ENCODE peak calls at places on chromosome 7, in nine cellular contexts. R, J, F, N, M, T, Z, C and V are unnamed samples.

GRCh38 chr7:81925530-81925929 is 155.7 kb upstream of the HGF start:
- DNase-seq in M (no peak), R (no peak), N (no peak), T (no peak), J (no peak), C (no peak), F (no peak), Z (no peak), V (no peak)

GRCh38 chr7:71559214-71559613 is 427.3 kb downstream of the GALNT17 start:
- DNase-seq in F (no peak), M (no peak), J (no peak), N (no peak), C (no peak), T (no peak), Z (no peak), R (no peak), V (no peak)

GRCh38 chr7:24723178-24723530 is 34.1 kb downstream of the GSDME start:
- DNase-seq in F (no peak), R (no peak), Z (no peak), N (no peak), T (no peak), C (no peak), M (no peak), J (no peak), V (no peak)

GRCh38 chr7:77550586-77550985 is 13.5 kb downstream of the PTPN12 start:
- DNase-seq in F (no peak), R (no peak), Z (no peak), M (no peak), C (peak; percentile 82), T (no peak), J (no peak), N (no peak), V (peak; percentile 43)

GRCh38 chr7:81690251-81690650 is 79.6 kb downstream of the HGF start:
- DNase-seq in J (no peak), Z (no peak), R (peak; percentile 4), N (no peak), M (no peak), F (no peak), T (no peak), C (peak; percentile 52), V (peak; percentile 21)

GRCh38 chr7:3446786-3447185 is 145.7 kb downstream of the SDK1 start:
- DNase-seq in J (no peak), Z (no peak), R (no peak), M (no peak), F (no peak), T (no peak), C (no peak), N (peak; percentile 0), V (peak; percentile 11)

GRCh38 chr7:142438235-142438922 is 180.5 kb upstream of the PRSS58 start:
- DNase-seq in C (peak; percentile 56), Z (no peak), R (no peak), N (peak; percentile 87), T (peak; percentile 76), F (peak; percentile 43), M (peak; percentile 15), J (no peak), V (peak; percentile 47)

GRCh38 chr7:107486041-107486440 is 16.2 kb downstream of the GPR22 start:
- DNase-seq in T (no peak), R (no peak), Z (no peak), C (no peak), N (peak; percentile 4), F (no peak), J (no peak), M (no peak), V (no peak)

GRCh38 chr7:41190615-41191014 is 512.3 kb downstream of the INHBA start:
- DNase-seq in Z (no peak), T (no peak), M (no peak), J (no peak), C (no peak), N (peak; percentile 44), F (no peak), R (no peak), V (no peak)

GRCh38 chr7:142711722-142712616 is 37.3 kb upstream of the PRSS1 start:
- DNase-seq in N (no peak), Z (no peak), C (peak; percentile 36), F (no peak), T (peak; percentile 53), M (no peak), J (no peak), R (no peak), V (peak; percentile 55)

GRCh38 chr7:103689262-103689661 is 243.3 kb upstream of the SLC26A5 start:
- DNase-seq in T (no peak), C (no peak), M (no peak), R (no peak), Z (no peak), J (no peak), F (no peak), N (no peak), V (no peak)

GRCh38 chr7:77727936-77728701 is 31.9 kb downstream of the RSBN1L start:
- DNase-seq in C (peak; percentile 82), N (no peak), F (no peak), Z (no peak), M (no peak), T (peak; percentile 37), J (no peak), R (no peak), V (peak; percentile 47)

GRCh38 chr7:45591101-45591906 is 17.1 kb downstream of the ADCY1 start:
- DNase-seq in R (no peak), J (no peak), M (no peak), T (no peak), N (no peak), Z (no peak), C (no peak), F (no peak), V (no peak)

GRCh38 chr7:47361746-47362215 is 220.1 kb downstream of the TNS3 start:
- DNase-seq in M (no peak), T (no peak), Z (no peak), F (no peak), R (peak; percentile 21), J (no peak), C (peak; percentile 75), N (no peak), V (peak; percentile 89)

GRCh38 chr7:28922618-28923331 is 35.4 kb downstream of the TRIL start:
- DNase-seq in C (peak; percentile 79), M (peak; percentile 38), R (peak; percentile 61), J (peak; percentile 14), N (peak; percentile 59), Z (no peak), T (peak; percentile 58), F (peak; percentile 35), V (peak; percentile 86)

GRCh38 chr7:10536561-10536960 is 437.1 kb upstream of the PHF14 start:
- DNase-seq in M (no peak), C (no peak), T (no peak), R (no peak), N (no peak), J (no peak), F (no peak), Z (no peak), V (no peak)